ENCODE peak calls at places on chromosomes 1 and 21, in five cellular contexts. One of them, this sample, is unnamed.

GRCh38 chr1:8681911-8682310 is 135.5 kb downstream of the RERE start:
- DNase-seq in AG10803: no peak
- DNase-seq in coronary artery: no peak
- DNase-seq in GM23248: no peak
- DNase-seq in cardiac muscle cell: no peak
- DNase-seq in this sample: no peak

GRCh38 chr1:4655674-4656532 is 1.5 kb downstream of the AJAP1 start:
- DNase-seq in AG10803: peak
- DNase-seq in coronary artery: no peak
- DNase-seq in GM23248: peak
- DNase-seq in cardiac muscle cell: peak
- DNase-seq in this sample: no peak

GRCh38 chr1:109657970-109658369 is 2.1 kb downstream of the GSTM4 start:
- DNase-seq in AG10803: no peak
- DNase-seq in coronary artery: no peak
- DNase-seq in GM23248: no peak
- DNase-seq in cardiac muscle cell: no peak
- DNase-seq in this sample: no peak

GRCh38 chr1:119728007-119728406 is 16.3 kb downstream of the PHGDH start:
- DNase-seq in AG10803: no peak
- DNase-seq in coronary artery: no peak
- DNase-seq in GM23248: no peak
- DNase-seq in cardiac muscle cell: no peak
- DNase-seq in this sample: no peak

GRCh38 chr1:204161609-204162497 is 4.3 kb downstream of the REN start:
- DNase-seq in AG10803: no peak
- DNase-seq in coronary artery: no peak
- DNase-seq in GM23248: no peak
- DNase-seq in cardiac muscle cell: no peak
- DNase-seq in this sample: no peak

GRCh38 chr1:6097117-6097595 is 51.5 kb downstream of the KCNAB2 start:
- DNase-seq in AG10803: no peak
- DNase-seq in coronary artery: no peak
- DNase-seq in GM23248: no peak
- DNase-seq in cardiac muscle cell: no peak
- DNase-seq in this sample: no peak

GRCh38 chr1:21490774-21491482 is 18.3 kb upstream of the ALPL start:
- DNase-seq in AG10803: peak
- DNase-seq in coronary artery: no peak
- DNase-seq in GM23248: peak
- DNase-seq in cardiac muscle cell: peak
- DNase-seq in this sample: no peak

GRCh38 chr1:2073382-2074230 is 23.4 kb downstream of the PRKCZ start:
- DNase-seq in AG10803: peak
- DNase-seq in coronary artery: no peak
- DNase-seq in GM23248: peak
- DNase-seq in cardiac muscle cell: peak
- DNase-seq in this sample: no peak

GRCh38 chr1:37307907-37308570 is 166.3 kb upstream of the ZC3H12A start:
- DNase-seq in AG10803: no peak
- DNase-seq in coronary artery: no peak
- DNase-seq in GM23248: no peak
- DNase-seq in cardiac muscle cell: no peak
- DNase-seq in this sample: no peak

GRCh38 chr1:246930830-246931548 is 759 bp downstream of the AHCTF1 start:
- DNase-seq in AG10803: peak
- DNase-seq in coronary artery: peak
- DNase-seq in GM23248: peak
- DNase-seq in cardiac muscle cell: peak
- DNase-seq in this sample: no peak

GRCh38 chr1:26021647-26022403 is at the start of gene EXTL1:
- DNase-seq in AG10803: no peak
- DNase-seq in coronary artery: no peak
- DNase-seq in GM23248: peak
- DNase-seq in cardiac muscle cell: peak
- DNase-seq in this sample: no peak

GRCh38 chr1:162560303-162561036 is 1.1 kb upstream of the UAP1 start:
- DNase-seq in AG10803: no peak
- DNase-seq in coronary artery: no peak
- DNase-seq in GM23248: no peak
- DNase-seq in cardiac muscle cell: peak
- DNase-seq in this sample: no peak

GRCh38 chr21:36847189-36847588 is 119.3 kb downstream of the HLCS start:
- DNase-seq in AG10803: peak
- DNase-seq in coronary artery: no peak
- DNase-seq in GM23248: peak
- DNase-seq in cardiac muscle cell: peak
- DNase-seq in this sample: no peak

GRCh38 chr1:151989131-151989868 is 4.4 kb downstream of the S100A10 start:
- DNase-seq in AG10803: peak
- DNase-seq in coronary artery: peak
- DNase-seq in GM23248: peak
- DNase-seq in cardiac muscle cell: peak
- DNase-seq in this sample: no peak

GRCh38 chr1:111605553-111605952 is 14.0 kb upstream of the RAP1A start:
- DNase-seq in AG10803: peak
- DNase-seq in coronary artery: no peak
- DNase-seq in GM23248: peak
- DNase-seq in cardiac muscle cell: peak
- DNase-seq in this sample: no peak

GRCh38 chr1:9823943-9824701 is at the start of gene CLSTN1:
- DNase-seq in AG10803: peak
- DNase-seq in coronary artery: peak
- DNase-seq in GM23248: peak
- DNase-seq in cardiac muscle cell: peak
- DNase-seq in this sample: peak

GRCh38 chr1:118388341-118388740 is 203.3 kb upstream of the SPAG17 start:
- DNase-seq in AG10803: peak
- DNase-seq in coronary artery: no peak
- DNase-seq in GM23248: peak
- DNase-seq in cardiac muscle cell: no peak
- DNase-seq in this sample: no peak

GRCh38 chr1:71667224-71667623 is 586.4 kb upstream of the ZRANB2 start:
- DNase-seq in AG10803: peak
- DNase-seq in coronary artery: no peak
- DNase-seq in GM23248: peak
- DNase-seq in cardiac muscle cell: peak
- DNase-seq in this sample: no peak

GRCh38 chr1:187270256-187270655 is 441.5 kb downstream of the PLA2G4A start:
- DNase-seq in AG10803: no peak
- DNase-seq in coronary artery: no peak
- DNase-seq in GM23248: no peak
- DNase-seq in cardiac muscle cell: no peak
- DNase-seq in this sample: no peak
- H3K4me3 ChIP-seq in AG10803: no peak
- H3K4me3 ChIP-seq in coronary artery: no peak
- H3K4me3 ChIP-seq in GM23248: no peak
- H3K4me3 ChIP-seq in cardiac muscle cell: no peak
- H3K4me3 ChIP-seq in this sample: no peak

GRCh38 chr1:866095-866494 is 57.6 kb upstream of the SAMD11 start:
- DNase-seq in AG10803: no peak
- DNase-seq in coronary artery: no peak
- DNase-seq in GM23248: no peak
- DNase-seq in cardiac muscle cell: no peak
- DNase-seq in this sample: no peak

DNA sequence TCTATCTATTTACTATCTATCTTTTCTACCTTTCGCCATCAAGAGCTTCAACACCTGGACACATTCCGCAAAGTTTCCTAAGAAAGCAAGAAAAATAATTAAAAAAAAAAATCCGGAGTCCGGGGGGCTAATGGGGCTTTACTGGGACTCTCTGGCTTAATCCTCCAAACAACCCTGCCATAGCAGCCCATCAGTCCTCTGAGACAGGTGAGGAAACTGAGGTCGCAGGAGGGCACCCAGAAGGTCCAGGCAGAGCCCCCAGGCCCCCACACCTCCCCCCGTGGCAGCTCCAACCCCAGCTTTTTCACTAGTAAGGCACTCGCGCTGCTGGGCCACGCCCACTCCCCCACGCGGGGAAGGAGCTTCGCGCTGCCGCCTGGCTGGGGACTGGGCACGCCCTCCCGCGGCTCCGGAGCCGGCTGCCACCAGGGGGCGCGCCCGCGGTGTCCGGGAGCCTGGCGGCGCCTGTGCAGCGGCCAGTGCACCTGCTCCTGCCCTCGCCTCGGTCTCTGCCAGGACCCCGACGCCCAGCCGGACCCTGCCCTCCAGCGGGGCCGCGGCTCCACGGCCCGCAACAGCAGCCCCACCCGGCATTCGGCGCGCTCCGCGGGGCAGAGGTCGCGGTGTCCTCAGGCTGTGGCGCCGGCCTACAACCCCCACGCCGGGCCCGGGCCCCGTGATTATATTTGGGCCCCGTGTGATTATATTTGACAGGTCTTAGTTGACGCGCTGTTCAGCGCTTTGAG is 54.1 kb upstream of the SAMD11 start:
- DNase-seq in AG10803: peak
- DNase-seq in coronary artery: no peak
- DNase-seq in GM23248: peak
- DNase-seq in cardiac muscle cell: peak
- DNase-seq in this sample: no peak
- H3K4me3 ChIP-seq in AG10803: no peak
- H3K4me3 ChIP-seq in coronary artery: peak
- H3K4me3 ChIP-seq in GM23248: no peak
- H3K4me3 ChIP-seq in cardiac muscle cell: no peak
- H3K4me3 ChIP-seq in this sample: peak

GRCh38 chr1:228084325-228084724 is 1.8 kb downstream of the ARF1 start:
- DNase-seq in AG10803: peak
- DNase-seq in coronary artery: no peak
- DNase-seq in GM23248: peak
- DNase-seq in cardiac muscle cell: peak
- DNase-seq in this sample: no peak
- H3K4me3 ChIP-seq in AG10803: peak
- H3K4me3 ChIP-seq in coronary artery: peak
- H3K4me3 ChIP-seq in GM23248: peak
- H3K4me3 ChIP-seq in cardiac muscle cell: peak
- H3K4me3 ChIP-seq in this sample: peak

DNA sequence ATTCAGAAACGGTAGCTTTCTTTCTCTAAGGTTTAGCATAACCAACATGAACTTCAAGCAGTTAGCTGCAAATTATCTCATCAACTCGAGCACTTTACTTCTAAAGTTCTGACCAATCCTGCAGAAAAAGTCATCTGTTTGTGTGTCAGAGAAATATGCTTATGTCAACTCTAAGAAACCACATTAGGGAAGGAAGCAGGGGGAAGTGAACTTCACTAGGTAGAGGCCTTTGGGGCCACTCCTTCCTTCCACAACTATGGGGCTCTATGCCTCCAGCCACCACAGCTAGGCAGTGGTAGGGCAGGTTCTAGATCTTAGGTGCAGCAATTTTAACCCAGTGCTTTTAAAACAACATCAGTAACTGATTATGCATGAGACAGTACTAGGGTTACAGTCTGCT is 375.9 kb downstream of the DSCAM start:
- DNase-seq in AG10803: no peak
- DNase-seq in coronary artery: no peak
- DNase-seq in GM23248: no peak
- DNase-seq in cardiac muscle cell: no peak
- DNase-seq in this sample: no peak
- H3K4me3 ChIP-seq in AG10803: no peak
- H3K4me3 ChIP-seq in coronary artery: no peak
- H3K4me3 ChIP-seq in GM23248: no peak
- H3K4me3 ChIP-seq in cardiac muscle cell: no peak
- H3K4me3 ChIP-seq in this sample: no peak

This sample was measured in thoracic aorta.